ENCODE peak calls at places on chromosomes 3 and 15, in eight cellular contexts. C is fibroblast of lung, E is cardiac muscle cell, G is neural progenitor cell, Y is lung, Z is stomach, A is ovary, W is gastrocnemius medialis. U is an unnamed sample. For H3K4me1, the result is how much of the 10 kb centered on the place peaks cover.

GRCh38 chr3:11845661-11846060 is 1.0 kb downstream of the TAMM41 start:
- DNase-seq in G (no peak), A (no peak), C (no peak), W (no peak), E (no peak), Z (no peak), Y (no peak), U (no peak)

GRCh38 chr3:85482193-85482450 is 523.3 kb downstream of the CADM2 start:
- DNase-seq in W (no peak), Z (no peak), C (no peak), A (no peak), Y (no peak), G (no peak), E (no peak), U (no peak)

GRCh38 chr3:58152225-58153015 is 58.4 kb downstream of the DNASE1L3 start:
- DNase-seq in W (no peak), G (no peak), Z (no peak), A (no peak), Y (no peak), C (no peak), E (no peak), U (no peak)

GRCh38 chr3:194270627-194271458 is 80.3 kb downstream of the CPN2 start:
- DNase-seq in E (peak), A (peak), C (peak), Y (peak), W (peak), Z (peak), G (peak), U (peak)

GRCh38 chr15:90553248-90553745 is 23.6 kb downstream of the CRTC3 start:
- DNase-seq in W (no peak), G (no peak), Z (no peak), A (peak), Y (no peak), E (peak), C (peak), U (no peak)

GRCh38 chr15:67248106-67248505 is 6.4 kb downstream of the AAGAB start:
- DNase-seq in Y (no peak), W (no peak), Z (no peak), E (no peak), C (peak), A (no peak), G (no peak), U (no peak)

GRCh38 chr15:88470625-88471372 is 3.3 kb downstream of the MRPS11 start:
- DNase-seq in W (no peak), Z (no peak), G (no peak), C (no peak), E (no peak), Y (no peak), A (no peak), U (no peak)

GRCh38 chr3:105869982-105870381 is 1.2 kb upstream of the CBLB start:
- DNase-seq in E (no peak), Z (no peak), G (peak), W (no peak), A (no peak), C (no peak), Y (no peak), U (peak)

GRCh38 chr3:128367726-128368125 is 99.0 kb downstream of the DNAJB8 start:
- DNase-seq in E (no peak), W (no peak), Z (no peak), Y (no peak), G (peak), A (no peak), C (peak), U (no peak)

GRCh38 chr3:9808345-9809037 is 1.6 kb upstream of the TTLL3 start:
- DNase-seq in Y (no peak), A (no peak), G (peak), W (no peak), C (peak), Z (no peak), E (peak), U (peak)

GRCh38 chr3:40588406-40588805 is 63.6 kb downstream of the ZNF621 start:
- DNase-seq in E (no peak), C (no peak), G (peak), Z (no peak), Y (no peak), A (no peak), W (no peak), U (peak)

GRCh38 chr3:184155644-184156521 is 706 bp downstream of the DVL3 start:
- DNase-seq in C (peak), W (no peak), E (no peak), Z (no peak), G (peak), Y (no peak), A (no peak), U (no peak)

GRCh38 chr3:54863806-54864205 is 64.1 kb downstream of the LRTM1 start:
- DNase-seq in Z (no peak), G (no peak), A (no peak), Y (no peak), E (no peak), C (no peak), W (no peak), U (no peak)

GRCh38 chr3:35594739-35595138 is 44.6 kb upstream of the ARPP21 start:
- DNase-seq in G (no peak), W (no peak), Z (no peak), A (no peak), E (no peak), C (no peak), Y (no peak), U (no peak)

GRCh38 chr15:43912991-43913927 is 86.5 kb downstream of the WDR76 start:
- DNase-seq in E (peak), Z (no peak), C (peak), G (no peak), Y (no peak), A (peak), W (no peak), U (peak)

GRCh38 chr15:101225658-101226057 is 26.2 kb downstream of the CHSY1 start:
- DNase-seq in C (peak), E (no peak), Y (no peak), Z (no peak), G (no peak), A (no peak), W (no peak), U (no peak)

GRCh38 chr3:129892857-129893615 is 475 bp downstream of the TMCC1 start:
- DNase-seq in Y (peak), C (peak), W (no peak), A (peak), Z (no peak), E (peak), G (peak), U (peak)

GRCh38 chr15:86942285-86942684 is 862.6 kb downstream of the AGBL1 start:
- DNase-seq in W (no peak), A (no peak), Y (no peak), Z (no peak), C (peak), E (no peak), G (no peak), U (no peak)

GRCh38 chr15:91186892-91187644 is 87.0 kb downstream of the SV2B start:
- DNase-seq in G (peak), C (peak), W (no peak), Y (no peak), A (no peak), E (peak), Z (no peak), U (no peak)

GRCh38 chr3:153026026-153026425 is 136.0 kb upstream of the RAP2B start:
- DNase-seq in E (peak), G (peak), Y (no peak), Z (no peak), C (peak), W (no peak), A (no peak), U (peak)

GRCh38 chr3:178072931-178073330 is 463.3 kb upstream of the KCNMB2 start:
- DNase-seq in W (no peak), E (peak), A (no peak), Y (no peak), C (peak), Z (no peak), G (no peak), U (no peak)

GRCh38 chr3:66299893-66300292 is 79.1 kb downstream of the SLC25A26 start:
- DNase-seq in Z (no peak), W (no peak), G (no peak), A (no peak), C (no peak), Y (no peak), E (no peak), U (no peak)

GRCh38 chr15:83656943-83657528 is 3.1 kb downstream of the ADAMTSL3 start:
- DNase-seq in Z (no peak), Y (no peak), A (no peak), C (no peak), E (no peak), W (no peak), G (no peak), U (peak)

GRCh38 chr3:79230254-79230653 is 537.5 kb downstream of the ROBO1 start:
- DNase-seq in C (no peak), Y (no peak), W (no peak), Z (no peak), A (no peak), E (no peak), G (no peak), U (no peak)

GRCh38 chr15:52483712-52484111 is 45.0 kb downstream of the MYO5A start:
- DNase-seq in Y (no peak), A (no peak), E (peak), Z (no peak), W (no peak), C (peak), G (no peak), U (no peak)

GRCh38 chr15:60471314-60471713 is 7.6 kb downstream of the ICE2 start:
- DNase-seq in E (no peak), G (no peak), W (no peak), C (no peak), Y (no peak), A (no peak), Z (no peak), U (no peak)

DNA sequence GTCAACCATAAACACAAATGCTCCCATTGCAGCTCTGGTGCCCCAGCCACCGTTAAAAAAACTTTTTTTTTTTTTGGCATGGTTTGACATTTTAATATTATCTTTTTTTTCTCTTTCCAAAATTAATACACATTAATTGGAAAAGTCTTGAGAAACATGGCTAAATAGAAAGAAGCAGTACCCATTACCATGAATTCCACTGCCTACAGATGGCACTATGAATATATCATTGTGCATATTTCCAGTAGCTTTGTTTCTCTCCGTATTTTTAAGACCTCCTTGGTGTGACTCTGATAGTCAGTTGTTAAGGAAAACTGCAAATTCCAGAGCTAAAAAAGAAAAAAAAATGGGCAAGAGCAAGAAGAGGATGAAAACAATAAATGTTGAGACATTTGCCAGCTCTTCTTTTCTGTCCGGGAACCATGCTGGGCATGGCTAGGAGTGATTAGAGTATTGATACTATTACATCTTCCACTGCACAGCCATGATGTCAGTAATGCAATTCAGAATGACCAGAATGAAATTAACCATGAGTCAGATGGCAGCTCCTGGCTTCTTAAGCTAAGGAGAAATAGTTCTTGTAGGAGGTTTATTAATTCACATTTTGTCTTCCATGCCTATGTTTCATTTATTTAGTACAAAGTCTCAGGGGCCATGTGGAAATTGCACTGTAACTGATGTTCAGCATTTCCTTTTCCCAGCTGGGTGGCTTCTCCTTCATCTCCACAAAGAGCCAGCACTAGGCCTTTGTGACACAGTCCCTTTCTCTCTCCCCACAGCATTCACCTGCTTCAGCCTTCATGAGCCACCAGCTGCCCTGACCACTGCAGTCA is 31.9 kb downstream of the SLC7A14 start:
- DNase-seq in Z (no peak), C (no peak), W (no peak), E (peak), G (no peak), Y (no peak), A (no peak), U (no peak)
- TF ChIP-seq CTCF in Z (no peak), C (no peak), W (no peak), E (peak), G (no peak), Y (no peak), A (no peak), U (no peak)

GRCh38 chr15:48046813-48047483 is 73.8 kb upstream of the SLC24A5 start:
- DNase-seq in A (no peak), Z (no peak), E (no peak), G (peak), C (no peak), W (no peak), Y (no peak), U (no peak)
- H3K4me3 ChIP-seq in A (no peak), Z (no peak), E (no peak), G (peak), C (no peak), W (no peak), Y (no peak), U (no peak)

DNA sequence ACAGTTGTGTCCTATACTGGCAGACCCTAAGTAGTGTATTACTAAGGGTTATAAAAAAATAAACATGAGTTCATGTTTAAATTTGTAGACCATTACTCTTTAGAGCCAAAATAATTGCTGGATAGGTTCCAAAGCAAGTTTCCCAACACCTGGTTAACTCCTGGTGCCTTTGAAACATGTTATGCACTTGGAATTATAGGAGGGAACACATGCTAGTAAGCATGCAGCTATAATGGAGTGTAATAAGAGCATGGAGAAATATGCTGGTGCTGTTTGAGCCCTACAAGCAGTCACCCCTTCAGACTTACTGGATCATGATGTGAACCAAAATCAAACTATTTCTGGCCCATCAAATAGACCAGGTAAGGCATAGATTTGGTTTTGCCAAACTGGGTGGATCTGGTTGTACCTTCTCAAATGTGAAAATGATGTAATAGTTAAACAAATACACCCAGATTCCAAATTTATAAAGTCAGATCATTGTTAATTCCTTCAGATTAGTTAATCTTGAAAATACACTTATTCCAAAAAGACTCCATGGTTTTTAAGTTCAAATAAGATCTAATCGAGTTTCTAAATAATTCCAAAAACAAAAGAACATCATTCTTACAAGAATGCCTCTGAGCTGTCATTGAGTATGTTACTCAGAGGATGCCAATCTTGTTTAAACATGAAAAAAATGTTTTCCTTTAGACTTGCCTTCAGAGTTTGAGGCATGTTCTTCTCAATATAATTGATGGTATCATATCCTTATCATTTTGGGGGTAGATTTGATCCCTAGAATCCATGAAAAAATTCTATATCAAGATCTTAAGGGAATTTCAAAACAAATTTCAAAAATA is 69.3 kb downstream of the LRRC28 start:
- DNase-seq in G (no peak), Z (no peak), E (no peak), Y (no peak), W (no peak), C (no peak), A (no peak), U (no peak)
- H3K4me1 ChIP-seq in G (under half), Z (under half), E (under half), Y (under half), W (under half), C (under half), A (under half), U (under half)

DNA sequence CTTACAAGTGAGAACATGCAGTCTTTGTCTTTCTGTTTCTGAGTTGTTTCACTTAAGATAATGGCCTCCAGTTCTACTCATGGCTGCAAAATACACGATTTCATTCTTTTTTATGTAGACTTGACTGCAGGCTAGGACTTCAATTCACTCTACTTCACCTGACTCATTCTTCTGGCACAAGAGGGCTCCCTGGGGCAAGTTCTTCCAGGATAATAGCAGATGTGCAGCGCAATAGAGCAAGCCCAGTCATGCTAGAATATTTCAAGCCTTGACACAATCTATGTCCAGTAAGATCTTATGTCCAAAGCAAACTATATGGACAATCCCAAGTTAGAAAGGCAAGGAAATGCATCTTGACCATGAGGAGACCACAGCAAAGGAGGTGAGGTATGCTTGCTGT is 211.7 kb upstream of the GADL1 start:
- DNase-seq in G (no peak), E (peak), Z (no peak), W (no peak), A (no peak), C (peak), Y (no peak), U (no peak)
- TF ChIP-seq CTCF in G (no peak), E (no peak), Z (no peak), W (no peak), A (no peak), C (no peak), Y (no peak), U (no peak)

U was measured in Caco-2.